ENCODE peak calls at places on chromosomes 13 and 19, in five cellular contexts. N, Q, R, P and M are unnamed samples.

GRCh38 chr19:31253816-31254551 is 95.3 kb downstream of the TSHZ3 start:
- DNase-seq in N (no peak), Q (no peak), R (no peak), P (peak), M (no peak)

GRCh38 chr19:18045307-18046013 is 37.5 kb downstream of the ARRDC2 start:
- DNase-seq in N (no peak), Q (no peak), R (no peak), P (no peak), M (no peak)

GRCh38 chr13:20714563-20715339 is 11.3 kb downstream of the IL17D start:
- DNase-seq in N (no peak), Q (no peak), R (no peak), P (peak), M (no peak)

GRCh38 chr13:51235756-51236564 is 13.8 kb downstream of the FAM124A start:
- DNase-seq in N (no peak), Q (peak), R (no peak), P (no peak), M (no peak)

GRCh38 chr13:100883453-100883852 is 208.9 kb upstream of the TMTC4 start:
- DNase-seq in N (no peak), Q (no peak), R (no peak), P (no peak), M (no peak)

GRCh38 chr13:23852351-23852750 is 36.8 kb downstream of the MIPEP start:
- DNase-seq in N (no peak), Q (no peak), R (no peak), P (no peak), M (no peak)

GRCh38 chr19:41194157-41194552 is 1.1 kb downstream of the CYP2S1 start:
- DNase-seq in N (no peak), Q (peak), R (no peak), P (no peak), M (no peak)

GRCh38 chr13:34044660-34045080 is 226.7 kb downstream of the RFC3 start:
- DNase-seq in N (no peak), Q (no peak), R (no peak), P (peak), M (no peak)

GRCh38 chr13:27463500-27463899 is 13.1 kb upstream of the MTIF3 start:
- DNase-seq in N (no peak), Q (no peak), R (no peak), P (no peak), M (no peak)

GRCh38 chr19:45973564-45974338 is at the start of gene NOVA2:
- DNase-seq in N (peak), Q (peak), R (no peak), P (peak), M (peak)

GRCh38 chr13:51781246-51782022 is 22.5 kb downstream of the DHRS12 start:
- DNase-seq in N (no peak), Q (peak), R (no peak), P (peak), M (peak)

GRCh38 chr19:17951151-17952040 is 15.5 kb upstream of the KCNN1 start:
- DNase-seq in N (no peak), Q (no peak), R (no peak), P (no peak), M (no peak)

GRCh38 chr19:14482112-14482941 is 7.2 kb upstream of the PTGER1 start:
- DNase-seq in N (no peak), Q (no peak), R (no peak), P (no peak), M (no peak)

GRCh38 chr13:24288870-24289269 is 20.5 kb upstream of the C1QTNF9 start:
- DNase-seq in N (no peak), Q (no peak), R (no peak), P (peak), M (no peak)

GRCh38 chr19:17944301-17944700 is 11.5 kb downstream of the CCDC124 start:
- DNase-seq in N (no peak), Q (no peak), R (no peak), P (peak), M (no peak)

GRCh38 chr13:98348476-98348875 is 171.4 kb upstream of the RNF113B start:
- DNase-seq in N (no peak), Q (no peak), R (no peak), P (no peak), M (no peak)

GRCh38 chr13:47136659-47136975 is 239.8 kb upstream of the HTR2A start:
- DNase-seq in N (no peak), Q (no peak), R (no peak), P (no peak), M (no peak)

GRCh38 chr13:35388979-35389378 is 87.5 kb downstream of the MAB21L1 start:
- DNase-seq in N (no peak), Q (no peak), R (no peak), P (peak), M (no peak)

GRCh38 chr13:26618726-26619125 is 61.2 kb downstream of the WASF3 start:
- DNase-seq in N (no peak), Q (no peak), R (no peak), P (no peak), M (no peak)

GRCh38 chr19:45402469-45403070 is 2.3 kb downstream of the PPP1R13L start:
- DNase-seq in N (no peak), Q (peak), R (no peak), P (no peak), M (peak)

GRCh38 chr19:38061294-38061693 is 154.3 kb downstream of the SIPA1L3 start:
- DNase-seq in N (no peak), Q (no peak), R (no peak), P (peak), M (no peak)

GRCh38 chr13:80336335-80336734 is 4.6 kb downstream of the SPRY2 start:
- DNase-seq in N (no peak), Q (no peak), R (no peak), P (peak), M (no peak)

GRCh38 chr19:47315125-47315821 is 5.6 kb downstream of the C5AR1 start:
- DNase-seq in N (no peak), Q (peak), R (no peak), P (peak), M (peak)

GRCh38 chr19:40134866-40135265 is 44.1 kb upstream of the ZNF780A start:
- DNase-seq in N (no peak), Q (no peak), R (no peak), P (no peak), M (no peak)

GRCh38 chr13:47215741-47216140 is 318.9 kb upstream of the HTR2A start:
- DNase-seq in N (no peak), Q (peak), R (no peak), P (peak), M (no peak)